ENCODE peak calls at places on chromosomes 1 and 21, in seven cellular contexts. O is non-pigmented ciliary epithelial cell; B is activated T-cell treated with anti-CD3 and anti-CD28 coated beads, Interleukin-2, amount 50 U/mL, for 24 hours; Z is stimulated activated CD4-positive, alpha-beta T cell treated with anti-CD3 and anti-CD28 coated beads, Interleukin-15, amount 100 ng/mL, for 24 hours; H is NCI-H774; F is stimulated activated CD8-positive, alpha-beta memory T cell treated with anti-CD3 and anti-CD28 coated beads, Interleukin-15, amount 100 ng/mL, for 24 hours; E is dermis microvascular lymphatic vessel endothelial cell. V is an unnamed sample.

GRCh38 chr1:212671342-212672031 is 28.2 kb downstream of the BATF3 start:
- DNase-seq in O (no peak), B (peak), Z (no peak), H (peak), F (no peak), E (no peak), V (peak)

GRCh38 chr1:156416993-156417699 is 48.1 kb downstream of the RHBG start:
- DNase-seq in O (no peak), B (no peak), Z (no peak), H (no peak), F (no peak), E (no peak), V (no peak)

GRCh38 chr1:183989078-183989577 is 48.4 kb downstream of the COLGALT2 start:
- DNase-seq in O (peak), B (peak), Z (peak), H (no peak), F (no peak), E (no peak), V (no peak)

GRCh38 chr1:199283814-199284213 is 645.0 kb downstream of the PTPRC start:
- DNase-seq in O (no peak), B (no peak), Z (no peak), H (no peak), F (no peak), E (no peak), V (no peak)

GRCh38 chr1:89894210-89894668 is 73.4 kb downstream of the LRRC8D start:
- DNase-seq in O (peak), B (no peak), Z (no peak), H (no peak), F (no peak), E (peak), V (no peak)

GRCh38 chr1:149896589-149896988 is 2.8 kb upstream of the BOLA1 start:
- DNase-seq in O (no peak), B (no peak), Z (no peak), H (no peak), F (no peak), E (no peak), V (no peak)

GRCh38 chr1:65538013-65538578 is 117.6 kb downstream of the LEPR start:
- DNase-seq in O (no peak), B (no peak), Z (no peak), H (no peak), F (no peak), E (peak), V (no peak)

GRCh38 chr1:209527372-209527771 is 56.1 kb upstream of the CAMK1G start:
- DNase-seq in O (peak), B (no peak), Z (no peak), H (no peak), F (no peak), E (no peak), V (no peak)

GRCh38 chr21:34889537-34890257 is 159.4 kb downstream of the RUNX1 start:
- DNase-seq in O (no peak), B (peak), Z (peak), H (peak), F (peak), E (peak), V (no peak)

GRCh38 chr1:5983361-5984103 is 8.7 kb downstream of the NPHP4 start:
- DNase-seq in O (peak), B (no peak), Z (no peak), H (no peak), F (no peak), E (peak), V (no peak)

GRCh38 chr1:232684331-232685105 is 54.6 kb upstream of the SIPA1L2 start:
- DNase-seq in O (no peak), B (no peak), Z (no peak), H (no peak), F (no peak), E (peak), V (no peak)

GRCh38 chr1:106975944-106976343 is 80.5 kb upstream of the PRMT6 start:
- DNase-seq in O (no peak), B (no peak), Z (no peak), H (no peak), F (no peak), E (no peak), V (no peak)

GRCh38 chr1:232988572-232989040 is 38.2 kb downstream of the NTPCR start:
- DNase-seq in O (peak), B (no peak), Z (no peak), H (no peak), F (no peak), E (no peak), V (no peak)

GRCh38 chr1:2778220-2778592 is 23.3 kb downstream of the TTC34 start:
- DNase-seq in O (no peak), B (no peak), Z (no peak), H (no peak), F (no peak), E (no peak), V (no peak)

GRCh38 chr1:247100676-247101279 is 3.4 kb downstream of the ZNF669 start:
- DNase-seq in O (no peak), B (no peak), Z (no peak), H (no peak), F (no peak), E (no peak), V (no peak)

V was measured in NCI-H2029 treated with DMSO at 0.1 percent for 48 hours.